ENCODE peak calls at places on chromosomes 13 and 19, in ten cellular contexts. One of them, this sample, is unnamed.

GRCh38 chr19:16306728-16307402 is 17.8 kb upstream of the KLF2 start:
- DNase-seq in Caco-2: no peak
- DNase-seq in spleen: no peak
- DNase-seq in uterus: no peak
- DNase-seq in tibial artery: no peak
- DNase-seq in tibial nerve: no peak
- DNase-seq in AG10803: no peak
- DNase-seq in skeletal muscle cell: no peak
- DNase-seq in heart right ventricle: no peak
- DNase-seq in ascending aorta: no peak
- DNase-seq in this sample: no peak

GRCh38 chr13:92355213-92355612 is 871.4 kb upstream of the GPC6 start:
- DNase-seq in tibial artery: no peak
- DNase-seq in tibial nerve: no peak
- DNase-seq in skeletal muscle cell: no peak
- DNase-seq in ascending aorta: no peak
- DNase-seq in spleen: no peak
- DNase-seq in heart right ventricle: no peak
- DNase-seq in Caco-2: peak; percentile 45
- DNase-seq in uterus: no peak
- DNase-seq in AG10803: no peak
- DNase-seq in this sample: no peak

GRCh38 chr13:94657167-94657566 is 55.2 kb downstream of the SOX21 start:
- DNase-seq in heart right ventricle: no peak
- DNase-seq in uterus: no peak
- DNase-seq in Caco-2: no peak
- DNase-seq in tibial artery: no peak
- DNase-seq in AG10803: peak; percentile 31
- DNase-seq in skeletal muscle cell: peak; percentile 39
- DNase-seq in ascending aorta: no peak
- DNase-seq in spleen: no peak
- DNase-seq in tibial nerve: no peak
- DNase-seq in this sample: no peak

GRCh38 chr13:72384879-72385278 is 342.6 kb downstream of the MZT1 start:
- DNase-seq in Caco-2: no peak
- DNase-seq in skeletal muscle cell: peak; percentile 14
- DNase-seq in ascending aorta: no peak
- DNase-seq in spleen: no peak
- DNase-seq in AG10803: peak; percentile 54
- DNase-seq in tibial artery: no peak
- DNase-seq in uterus: no peak
- DNase-seq in tibial nerve: no peak
- DNase-seq in heart right ventricle: no peak
- DNase-seq in this sample: no peak

GRCh38 chr13:50319603-50320296 is 304.5 kb downstream of the KCNRG start:
- DNase-seq in uterus: no peak
- DNase-seq in AG10803: peak; percentile 62
- DNase-seq in tibial artery: no peak
- DNase-seq in tibial nerve: no peak
- DNase-seq in ascending aorta: no peak
- DNase-seq in spleen: no peak
- DNase-seq in skeletal muscle cell: no peak
- DNase-seq in Caco-2: no peak
- DNase-seq in heart right ventricle: no peak
- DNase-seq in this sample: no peak

GRCh38 chr13:32060319-32060924 is 28.8 kb downstream of the FRY start:
- DNase-seq in uterus: no peak
- DNase-seq in tibial nerve: no peak
- DNase-seq in AG10803: no peak
- DNase-seq in spleen: no peak
- DNase-seq in heart right ventricle: no peak
- DNase-seq in tibial artery: no peak
- DNase-seq in ascending aorta: no peak
- DNase-seq in skeletal muscle cell: no peak
- DNase-seq in Caco-2: no peak
- DNase-seq in this sample: no peak

GRCh38 chr13:88097541-88097940 is 426.4 kb downstream of the SLITRK5 start:
- DNase-seq in tibial nerve: no peak
- DNase-seq in Caco-2: no peak
- DNase-seq in uterus: no peak
- DNase-seq in heart right ventricle: no peak
- DNase-seq in AG10803: no peak
- DNase-seq in spleen: no peak
- DNase-seq in skeletal muscle cell: no peak
- DNase-seq in ascending aorta: no peak
- DNase-seq in tibial artery: no peak
- DNase-seq in this sample: no peak

GRCh38 chr13:65595881-65596280 is 1634.3 kb downstream of the PCDH9 start:
- DNase-seq in Caco-2: no peak
- DNase-seq in ascending aorta: no peak
- DNase-seq in heart right ventricle: no peak
- DNase-seq in uterus: no peak
- DNase-seq in tibial artery: no peak
- DNase-seq in spleen: no peak
- DNase-seq in tibial nerve: no peak
- DNase-seq in AG10803: peak; percentile 9
- DNase-seq in skeletal muscle cell: no peak
- DNase-seq in this sample: no peak

GRCh38 chr13:79837741-79838450 is 356.9 kb downstream of the NDFIP2 start:
- DNase-seq in uterus: no peak
- DNase-seq in heart right ventricle: no peak
- DNase-seq in ascending aorta: no peak
- DNase-seq in spleen: no peak
- DNase-seq in skeletal muscle cell: no peak
- DNase-seq in Caco-2: no peak
- DNase-seq in tibial artery: no peak
- DNase-seq in AG10803: peak; percentile 58
- DNase-seq in tibial nerve: no peak
- DNase-seq in this sample: no peak

DNA sequence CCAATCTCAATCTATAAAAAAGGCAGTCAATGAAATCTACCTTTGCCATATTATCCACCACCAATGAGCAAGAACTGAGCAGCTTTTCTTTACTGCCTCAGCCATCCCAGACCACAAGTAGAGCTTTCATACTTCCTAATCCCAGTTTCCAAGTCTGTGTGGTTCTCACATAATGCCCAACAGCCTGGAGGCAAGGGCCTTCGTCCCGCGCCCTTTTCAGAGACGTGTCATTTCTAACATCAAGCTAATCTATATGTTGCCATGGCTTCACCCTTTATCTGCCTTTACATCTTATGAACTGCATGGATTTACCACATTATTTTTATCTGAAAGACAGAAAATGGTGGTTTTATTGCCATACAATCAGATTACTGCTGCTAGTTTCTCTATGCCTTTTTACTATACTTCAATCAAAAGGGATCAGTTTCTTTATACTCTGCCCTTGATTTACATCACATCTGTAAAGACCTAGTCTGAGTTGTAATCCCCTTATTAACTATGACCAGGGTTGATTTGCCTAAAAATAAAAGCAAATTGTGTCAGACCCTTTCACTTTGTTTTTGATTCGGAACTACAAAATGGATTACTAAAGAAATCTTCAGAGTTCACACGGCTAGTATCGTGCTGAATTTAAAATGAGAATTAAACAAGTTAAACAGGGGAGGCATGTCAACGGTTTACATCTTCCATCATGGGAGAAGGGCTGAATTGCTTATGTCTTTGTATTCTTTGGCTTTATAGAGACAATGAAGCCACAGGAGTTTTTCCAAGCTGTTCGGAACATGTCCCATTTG is 5.8 kb downstream of the EFNB2 start:
- DNase-seq in ascending aorta: no peak
- DNase-seq in heart right ventricle: no peak
- DNase-seq in skeletal muscle cell: no peak
- DNase-seq in tibial nerve: no peak
- DNase-seq in tibial artery: no peak
- DNase-seq in AG10803: no peak
- DNase-seq in spleen: no peak
- DNase-seq in Caco-2: no peak
- DNase-seq in uterus: no peak
- DNase-seq in this sample: no peak
- H3K4me3 ChIP-seq in ascending aorta: peak overlapping the region; percentile 29
- H3K4me3 ChIP-seq in heart right ventricle: no peak overlapping the region
- H3K4me3 ChIP-seq in skeletal muscle cell: no peak overlapping the region
- H3K4me3 ChIP-seq in tibial nerve: no peak overlapping the region
- H3K4me3 ChIP-seq in tibial artery: no peak overlapping the region
- H3K4me3 ChIP-seq in AG10803: no peak overlapping the region
- H3K4me3 ChIP-seq in spleen: no peak overlapping the region
- H3K4me3 ChIP-seq in Caco-2: no peak overlapping the region
- H3K4me3 ChIP-seq in uterus: no peak overlapping the region
- H3K4me3 ChIP-seq in this sample: no peak overlapping the region

DNA sequence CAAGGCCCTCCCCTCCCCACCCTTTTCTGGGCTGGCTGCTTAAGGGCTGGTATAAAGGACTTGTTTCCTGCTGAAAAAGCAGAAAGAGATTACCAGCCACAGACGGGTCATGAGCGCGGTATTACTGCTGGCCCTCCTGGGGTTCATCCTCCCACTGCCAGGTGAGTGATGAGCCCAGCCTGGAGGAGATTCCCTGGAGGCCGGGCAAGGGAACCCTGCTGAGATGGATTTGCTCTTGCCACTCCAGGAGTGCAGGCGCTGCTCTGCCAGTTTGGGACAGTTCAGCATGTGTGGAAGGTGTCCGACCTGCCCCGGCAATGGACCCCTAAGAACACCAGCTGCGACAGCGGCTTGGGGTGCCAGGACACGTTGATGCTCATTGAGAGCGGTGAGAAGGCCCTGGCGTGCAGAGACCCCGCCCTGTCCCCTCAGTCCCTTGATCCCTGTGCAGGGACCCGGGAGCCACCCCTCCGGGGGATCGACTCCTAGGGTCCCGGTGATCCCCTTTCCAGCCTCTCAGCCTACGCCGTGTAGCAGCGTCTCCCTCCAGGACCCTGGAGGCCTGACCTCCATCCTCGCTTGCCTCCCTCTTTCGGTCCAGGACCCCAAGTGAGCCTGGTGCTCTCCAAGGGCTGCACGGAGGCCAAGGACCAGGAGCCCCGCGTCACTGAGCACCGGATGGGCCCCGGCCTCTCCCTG is at the start of gene CD177:
- DNase-seq in skeletal muscle cell: no peak
- DNase-seq in AG10803: no peak
- DNase-seq in tibial nerve: no peak
- DNase-seq in spleen: no peak
- DNase-seq in uterus: no peak
- DNase-seq in tibial artery: no peak
- DNase-seq in ascending aorta: no peak
- DNase-seq in heart right ventricle: no peak
- DNase-seq in Caco-2: no peak
- DNase-seq in this sample: no peak
- H3K4me3 ChIP-seq in skeletal muscle cell: no peak within 1 kb of the TSS
- H3K4me3 ChIP-seq in AG10803: no peak within 1 kb of the TSS
- H3K4me3 ChIP-seq in tibial nerve: no peak within 1 kb of the TSS
- H3K4me3 ChIP-seq in spleen: peak within 1 kb of the TSS; percentile 50
- H3K4me3 ChIP-seq in uterus: no peak within 1 kb of the TSS
- H3K4me3 ChIP-seq in tibial artery: no peak within 1 kb of the TSS
- H3K4me3 ChIP-seq in ascending aorta: no peak within 1 kb of the TSS
- H3K4me3 ChIP-seq in heart right ventricle: peak within 1 kb of the TSS; percentile 24
- H3K4me3 ChIP-seq in Caco-2: no peak within 1 kb of the TSS
- H3K4me3 ChIP-seq in this sample: no peak within 1 kb of the TSS

DNA sequence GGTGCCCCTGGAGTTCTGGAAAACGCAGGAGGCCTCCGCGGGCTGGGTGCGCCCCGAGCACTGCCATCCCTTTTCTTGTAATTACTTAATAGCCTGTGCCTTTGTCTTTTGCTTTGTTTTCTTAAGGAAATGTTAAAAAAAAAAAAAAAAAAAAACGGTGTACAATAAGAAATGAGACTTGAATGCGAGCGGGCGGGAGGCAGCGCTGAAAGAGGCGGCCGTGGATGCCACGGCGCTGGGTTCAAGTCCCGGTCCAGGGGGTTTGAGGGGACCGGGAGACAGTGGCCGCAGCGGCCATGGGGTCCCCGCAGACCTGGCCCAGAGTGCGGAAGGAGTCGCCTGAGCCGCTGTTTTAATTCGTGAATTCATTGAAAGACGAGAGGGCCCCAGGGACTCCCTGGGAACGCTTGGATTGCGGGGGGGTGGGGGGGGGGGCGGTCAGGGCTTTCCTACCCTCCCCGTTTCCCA is 349.1 kb upstream of the ARGLU1 start:
- DNase-seq in uterus: peak; percentile 22
- DNase-seq in spleen: no peak
- DNase-seq in tibial nerve: no peak
- DNase-seq in AG10803: peak; percentile 5
- DNase-seq in skeletal muscle cell: no peak
- DNase-seq in tibial artery: no peak
- DNase-seq in heart right ventricle: peak; percentile 51
- DNase-seq in Caco-2: no peak
- DNase-seq in ascending aorta: no peak
- DNase-seq in this sample: no peak
- H3K4me3 ChIP-seq in uterus: peak overlapping the region; percentile 50
- H3K4me3 ChIP-seq in spleen: peak overlapping the region; percentile 77
- H3K4me3 ChIP-seq in tibial nerve: peak overlapping the region; percentile 51
- H3K4me3 ChIP-seq in AG10803: peak overlapping the region; percentile 77
- H3K4me3 ChIP-seq in skeletal muscle cell: peak overlapping the region; percentile 61
- H3K4me3 ChIP-seq in tibial artery: peak overlapping the region; percentile 67
- H3K4me3 ChIP-seq in heart right ventricle: peak overlapping the region; percentile 56
- H3K4me3 ChIP-seq in Caco-2: no peak overlapping the region
- H3K4me3 ChIP-seq in ascending aorta: peak overlapping the region; percentile 82
- H3K4me3 ChIP-seq in this sample: peak overlapping the region; percentile 45

DNA sequence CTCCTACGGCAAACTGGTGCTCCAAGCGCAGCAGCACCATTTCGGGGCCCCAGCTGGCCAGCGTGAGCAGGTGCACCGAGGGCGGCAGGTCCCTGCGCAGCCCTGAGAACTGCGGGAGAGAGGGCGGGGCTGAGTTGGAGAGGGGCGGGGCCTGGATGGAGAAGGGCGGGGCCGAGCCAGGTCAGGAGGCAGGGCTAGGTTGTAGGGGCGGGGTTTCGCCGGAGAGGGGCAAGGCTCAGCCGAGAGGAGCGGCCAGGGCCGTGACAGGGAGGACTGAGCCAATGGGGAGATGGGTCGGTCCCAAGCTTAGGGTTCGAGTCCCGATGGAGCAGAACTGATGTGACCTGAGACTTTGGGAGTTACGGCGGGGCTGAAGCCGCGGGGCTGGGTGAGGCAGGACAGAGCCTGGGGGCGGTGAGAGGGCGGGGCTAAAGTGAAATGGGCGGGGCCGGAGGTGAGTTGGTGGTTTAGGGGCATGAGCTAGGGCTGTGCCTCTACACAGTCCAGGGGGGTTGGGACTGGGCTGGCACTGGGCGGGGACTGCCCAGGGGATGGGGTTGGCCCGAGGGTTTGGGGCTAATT is 19.0 kb downstream of the MAN2B1 start:
- DNase-seq in spleen: peak; percentile 85
- DNase-seq in heart right ventricle: peak; percentile 72
- DNase-seq in tibial nerve: no peak
- DNase-seq in tibial artery: peak; percentile 77
- DNase-seq in uterus: peak; percentile 70
- DNase-seq in Caco-2: no peak
- DNase-seq in ascending aorta: no peak
- DNase-seq in skeletal muscle cell: no peak
- DNase-seq in AG10803: peak; percentile 16
- DNase-seq in this sample: no peak
- H3K4me3 ChIP-seq in spleen: peak overlapping the region; percentile 59
- H3K4me3 ChIP-seq in heart right ventricle: peak overlapping the region; percentile 31
- H3K4me3 ChIP-seq in tibial nerve: no peak overlapping the region
- H3K4me3 ChIP-seq in tibial artery: peak overlapping the region; percentile 32
- H3K4me3 ChIP-seq in uterus: peak overlapping the region; percentile 4
- H3K4me3 ChIP-seq in Caco-2: no peak overlapping the region
- H3K4me3 ChIP-seq in ascending aorta: peak overlapping the region; percentile 40
- H3K4me3 ChIP-seq in skeletal muscle cell: peak overlapping the region; percentile 27
- H3K4me3 ChIP-seq in AG10803: no peak overlapping the region
- H3K4me3 ChIP-seq in this sample: peak overlapping the region; percentile 46